ENCODE peak calls at places on chromosomes 3 and 15, in ten cellular contexts. D is upper lobe of right lung, H is GM12864, V is fibroblast of the aortic adventitia, P is GM23338, J is cardiac muscle cell, B is fibroblast of lung, W is sigmoid colon, G is upper lobe of left lung, E is cardiac fibroblast. A is an unnamed sample.

GRCh38 chr15:101062471-101063171 is 143.5 kb downstream of the LRRK1 start:
- DNase-seq in G (no peak), B (no peak), E (no peak), D (peak), V (no peak), P (peak), W (peak), H (peak), J (no peak), A (peak)

GRCh38 chr3:9689757-9690156 is 13.9 kb upstream of the CPNE9 start:
- DNase-seq in V (no peak), J (no peak), W (no peak), B (no peak), D (no peak), P (no peak), H (no peak), E (no peak), G (no peak), A (no peak)

GRCh38 chr3:71309342-71309741 is 274.2 kb downstream of the FOXP1 start:
- DNase-seq in G (no peak), E (no peak), P (no peak), V (no peak), B (no peak), H (no peak), W (no peak), J (no peak), D (no peak), A (no peak)

GRCh38 chr3:66372681-66373350 is 128.0 kb downstream of the LRIG1 start:
- DNase-seq in H (no peak), V (peak), J (peak), P (peak), B (no peak), D (no peak), W (no peak), G (no peak), E (peak), A (no peak)

GRCh38 chr3:81823882-81824395 is 62.5 kb upstream of the GBE1 start:
- DNase-seq in P (peak), V (peak), B (peak), H (peak), J (peak), D (no peak), E (peak), W (no peak), G (no peak), A (peak)

GRCh38 chr15:58307313-58307961 is 124.4 kb upstream of the LIPC start:
- DNase-seq in D (no peak), J (no peak), E (peak), H (no peak), G (no peak), V (peak), P (no peak), W (no peak), B (peak), A (no peak)

GRCh38 chr3:113771993-113772392 is 25.2 kb downstream of the ATP6V1A start:
- DNase-seq in H (no peak), P (no peak), J (no peak), B (no peak), E (no peak), G (no peak), D (no peak), V (no peak), W (no peak), A (no peak)

GRCh38 chr3:64392001-64392400 is 166.7 kb upstream of the PRICKLE2 start:
- DNase-seq in E (no peak), G (no peak), H (no peak), V (peak), J (no peak), B (peak), P (no peak), D (no peak), W (no peak), A (no peak)

GRCh38 chr3:30855390-30855789 is 39.1 kb downstream of the GADL1 start:
- DNase-seq in H (no peak), G (no peak), J (no peak), W (no peak), V (no peak), D (no peak), P (no peak), E (no peak), B (peak), A (no peak)

GRCh38 chr15:69958494-69959134 is 139.1 kb downstream of the TLE3 start:
- DNase-seq in G (no peak), P (peak), J (no peak), V (no peak), B (no peak), D (no peak), H (no peak), W (no peak), E (no peak), A (no peak)

GRCh38 chr3:29426302-29427226 is 145.7 kb downstream of the RBMS3 start:
- DNase-seq in G (no peak), J (peak), V (no peak), H (no peak), P (no peak), W (no peak), B (no peak), D (no peak), E (no peak), A (no peak)

GRCh38 chr15:58551764-58552504 is 120.1 kb downstream of the LIPC start:
- DNase-seq in D (no peak), E (peak), J (no peak), H (no peak), B (peak), G (no peak), V (peak), P (peak), W (no peak), A (peak)

GRCh38 chr3:74643636-74644035 is 29.2 kb upstream of the CNTN3 start:
- DNase-seq in D (no peak), G (no peak), J (peak), B (no peak), W (peak), P (peak), E (peak), V (no peak), H (no peak), A (no peak)

GRCh38 chr3:117665311-117665710 is 955.7 kb downstream of the TUSC7 start:
- DNase-seq in B (no peak), W (no peak), V (no peak), G (no peak), H (no peak), E (no peak), J (no peak), D (peak), P (no peak), A (no peak)

GRCh38 chr15:42933886-42934667 is 13.5 kb upstream of the TTBK2 start:
- DNase-seq in P (no peak), B (peak), J (no peak), G (no peak), V (no peak), W (no peak), H (no peak), D (no peak), E (no peak), A (peak)

GRCh38 chr3:112623717-112624116 is 17.2 kb downstream of the CCDC80 start:
- DNase-seq in J (no peak), P (no peak), D (no peak), B (no peak), E (no peak), G (no peak), W (no peak), V (no peak), H (no peak), A (no peak)

GRCh38 chr3:33064929-33065328 is 32.0 kb downstream of the GLB1 start:
- DNase-seq in W (no peak), P (no peak), G (no peak), D (no peak), H (no peak), V (no peak), J (no peak), E (no peak), B (no peak), A (peak)

GRCh38 chr15:75171408-75171807 is 30.3 kb upstream of the C15orf39 start:
- DNase-seq in W (no peak), D (peak), E (peak), H (peak), J (no peak), G (no peak), V (peak), P (no peak), B (peak), A (peak)
- TF ChIP-seq CTCF in W (no peak), D (no peak), E (no peak), H (no peak), J (no peak), G (no peak), V (no peak), P (no peak), B (no peak), A (no peak)

DNA sequence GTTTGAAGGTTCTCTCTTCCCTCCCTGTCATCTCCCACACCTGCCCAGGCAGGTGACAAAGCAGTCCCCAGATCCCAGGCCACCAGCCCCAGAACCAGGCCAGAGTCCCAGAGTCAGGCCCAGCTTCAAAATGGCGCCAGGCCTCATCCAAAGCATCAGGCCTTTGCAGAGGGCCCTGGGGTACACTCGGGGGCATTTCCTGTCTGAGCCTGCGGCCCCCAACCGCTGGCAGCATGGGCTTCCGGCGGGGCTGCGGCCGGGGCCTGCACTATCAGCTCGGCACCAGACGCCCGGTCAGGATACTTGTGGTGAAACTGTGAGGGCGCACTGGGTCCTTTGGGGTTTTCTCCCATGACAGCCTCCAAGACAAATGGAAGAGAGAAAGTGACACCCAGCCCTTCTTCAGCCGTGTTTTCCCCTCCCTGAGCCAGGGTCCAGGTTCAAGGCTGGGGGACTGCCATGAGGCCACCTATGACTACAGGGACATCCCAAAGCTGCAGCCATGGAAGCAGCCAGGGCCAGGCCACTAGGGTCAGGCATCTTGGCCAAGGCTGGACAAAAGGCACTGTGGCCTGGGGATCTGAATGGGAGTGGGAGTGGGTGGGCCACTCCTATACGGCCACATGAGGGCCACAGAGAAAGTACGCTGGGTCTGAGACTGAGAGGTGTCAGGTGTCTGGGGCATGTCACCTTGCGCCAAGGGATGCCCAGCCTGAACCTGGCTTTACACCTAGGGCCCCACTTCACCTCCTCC is 33.9 kb downstream of the RPN1 start:
- DNase-seq in H (no peak), J (no peak), V (no peak), B (no peak), D (no peak), P (no peak), G (peak), W (peak), E (no peak), A (no peak)
- H3K4me3 ChIP-seq in H (peak), J (no peak), V (peak), B (peak), D (peak), P (peak), G (peak), W (peak), E (no peak), A (no peak)

DNA sequence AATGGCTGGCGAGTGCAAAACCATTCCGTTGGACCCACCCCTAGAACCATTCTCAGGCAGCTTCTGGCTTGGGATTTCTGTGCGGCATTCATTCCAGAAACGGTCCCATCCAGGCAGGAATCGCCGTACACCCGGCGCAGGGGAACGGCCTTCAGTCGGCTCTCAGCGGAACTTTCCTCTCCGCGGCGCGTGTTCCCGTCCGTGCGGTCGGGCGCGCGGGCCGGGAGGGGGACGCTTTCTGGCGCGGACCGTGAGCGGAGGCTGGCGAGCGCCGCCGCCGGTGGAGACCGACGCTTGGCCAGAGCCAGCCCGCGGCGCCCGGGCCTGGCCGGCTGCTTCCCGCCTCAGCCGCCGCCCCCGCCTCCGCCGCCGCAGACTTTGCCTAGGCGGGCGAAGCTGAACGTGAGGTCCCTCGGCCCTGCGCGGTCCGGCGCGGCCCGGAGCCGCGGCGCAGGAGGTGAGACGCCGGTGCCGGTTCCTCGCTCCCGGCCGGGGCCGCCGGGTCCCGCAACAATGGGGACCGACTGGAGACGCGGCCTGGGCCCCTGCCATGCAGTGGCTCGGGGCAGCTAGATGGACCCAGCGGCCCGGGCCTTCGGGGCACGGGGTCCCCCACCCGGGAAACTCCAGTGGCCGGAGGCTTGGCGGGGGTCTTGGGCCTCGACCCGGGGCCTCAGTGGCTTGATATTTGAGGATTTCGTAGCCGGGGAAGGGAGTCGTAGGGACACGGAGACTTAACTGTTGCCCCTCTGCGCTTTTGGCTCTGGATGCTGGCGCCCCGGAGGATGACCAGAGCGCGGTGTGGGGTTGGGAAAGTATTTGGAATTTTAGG is at the start of gene RAD54L2:
- DNase-seq in D (peak), G (peak), V (peak), W (peak), P (peak), E (peak), H (peak), J (peak), B (peak), A (peak)
- TF ChIP-seq CTCF in D (peak), G (no peak), V (no peak), W (no peak), P (no peak), E (no peak), H (peak), J (peak), B (no peak), A (peak)

DNA sequence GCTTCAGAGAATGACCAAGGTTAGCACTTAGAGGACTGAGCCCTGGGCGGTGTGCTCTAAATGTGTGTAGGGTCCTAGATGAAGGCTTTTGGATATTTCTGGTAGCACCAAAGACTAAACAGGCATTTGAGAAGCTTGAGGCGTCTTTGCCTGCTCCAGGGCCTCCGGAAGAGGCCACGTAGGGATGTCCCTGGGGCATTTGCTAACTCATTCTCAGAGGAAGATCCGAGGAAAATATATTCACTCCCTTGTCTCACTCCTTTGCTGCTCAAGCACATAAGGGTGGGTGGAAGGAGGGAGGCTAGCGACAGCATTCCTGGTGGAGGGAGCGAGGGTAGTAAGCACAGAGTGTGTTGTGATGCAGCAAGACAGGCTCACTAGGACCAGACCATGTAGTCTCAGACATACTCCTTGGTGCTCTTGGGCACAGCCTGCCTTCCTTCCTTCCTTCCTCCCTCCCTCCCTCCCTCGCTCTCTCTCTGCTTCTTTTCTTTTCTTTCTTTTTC is 38.5 kb upstream of the XCR1 start:
- DNase-seq in V (no peak), H (no peak), W (no peak), B (no peak), D (no peak), E (no peak), J (peak), G (no peak), P (peak), A (no peak)
- H3K4me3 ChIP-seq in V (no peak), H (no peak), W (no peak), B (no peak), D (no peak), E (no peak), J (no peak), G (no peak), P (no peak), A (no peak)

GRCh38 chr3:193057616-193058015 is 140.0 kb upstream of the MB21D2 start:
- DNase-seq in D (no peak), J (peak), V (no peak), E (no peak), G (no peak), B (no peak), H (no peak), W (no peak), P (no peak), A (no peak)

GRCh38 chr3:193055352-193055751 is 137.7 kb upstream of the MB21D2 start:
- DNase-seq in P (no peak), V (no peak), E (no peak), G (no peak), J (no peak), D (no peak), W (no peak), H (no peak), B (no peak), A (no peak)

GRCh38 chr3:193052294-193052693 is 134.6 kb upstream of the MB21D2 start:
- DNase-seq in P (no peak), B (no peak), E (peak), W (no peak), H (no peak), D (no peak), V (peak), G (no peak), J (no peak), A (no peak)

GRCh38 chr3:193049901-193050300 is 132.2 kb upstream of the MB21D2 start:
- DNase-seq in D (no peak), V (no peak), P (no peak), W (no peak), E (no peak), H (no peak), G (no peak), J (no peak), B (no peak), A (no peak)

DNA sequence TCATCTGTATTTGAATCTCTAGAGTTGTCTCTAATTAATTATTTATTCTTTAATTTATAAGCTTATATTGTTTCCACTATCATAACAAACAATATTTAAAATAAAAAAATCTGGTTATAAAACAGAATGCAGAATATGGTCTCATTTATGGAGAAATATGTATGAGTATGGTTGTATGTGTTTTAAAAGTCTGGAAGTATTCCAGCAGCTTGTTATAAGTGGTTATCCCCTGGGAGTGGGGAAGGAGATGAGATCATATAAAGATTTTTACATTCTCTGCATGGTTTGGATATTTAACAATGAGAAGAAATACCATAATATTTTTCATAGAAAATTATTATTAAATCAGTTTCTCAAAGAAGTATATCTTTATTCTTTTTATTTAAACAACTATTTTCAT is 135.4 kb upstream of the MB21D2 start:
- DNase-seq in W (no peak), D (no peak), H (no peak), J (no peak), P (no peak), V (peak), B (peak), E (peak), G (no peak), A (no peak)
- TF ChIP-seq CTCF in W (no peak), D (no peak), H (no peak), J (no peak), P (no peak), V (no peak), B (no peak), E (no peak), G (no peak), A (no peak)

GRCh38 chr15:99366013-99366412 is 114.7 kb downstream of the LRRC28 start:
- DNase-seq in J (no peak), P (no peak), D (no peak), G (no peak), H (no peak), W (no peak), B (no peak), V (no peak), E (no peak), A (no peak)
- H3K4me3 ChIP-seq in J (no peak), P (no peak), D (no peak), G (no peak), H (no peak), W (no peak), B (no peak), V (no peak), E (no peak), A (no peak)

DNA sequence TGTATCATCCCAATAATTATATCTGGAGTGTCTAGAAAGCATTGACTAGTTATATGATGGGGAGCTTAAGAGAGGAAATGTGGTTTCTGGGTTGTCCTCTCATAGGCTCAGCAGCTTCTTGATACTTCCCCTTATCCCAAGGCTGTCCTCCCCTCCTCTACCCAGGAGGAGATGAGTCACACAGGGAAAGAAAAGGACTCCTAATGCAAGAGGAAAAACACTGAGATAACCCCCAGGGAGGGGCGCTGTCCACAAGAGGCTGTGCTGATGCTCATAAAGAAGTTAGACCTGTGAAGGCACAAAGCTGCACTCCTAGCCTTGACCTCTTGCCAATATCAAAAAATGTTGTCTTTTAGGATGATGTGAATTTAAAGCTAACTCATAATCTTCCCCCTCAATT is 28.8 kb upstream of the GYG1 start:
- DNase-seq in D (no peak), E (peak), B (peak), P (peak), H (no peak), V (peak), W (no peak), G (no peak), J (peak), A (no peak)
- TF ChIP-seq CTCF in D (no peak), E (peak), B (peak), P (peak), H (peak), V (peak), W (no peak), G (no peak), J (peak), A (no peak)

GRCh38 chr3:194404365-194405140 is 5.5 kb upstream of the GP5 start:
- DNase-seq in P (peak), G (no peak), W (no peak), J (peak), H (peak), V (peak), D (no peak), B (peak), E (peak), A (peak)
- H3K4me3 ChIP-seq in P (no peak), G (no peak), W (no peak), J (no peak), H (no peak), V (no peak), D (no peak), B (no peak), E (no peak), A (no peak)